ENCODE peak calls at places on chromosomes 6 and 20, in six cellular contexts. One of them, this sample, is unnamed. For H3K4me1, the result is how much of the 10 kb centered on the place peaks cover.

GRCh38 chr20:53606364-53606985 is 12.8 kb upstream of the ZNF217 start:
- DNase-seq in heart right ventricle: no peak
- DNase-seq in heart left ventricle: no peak
- DNase-seq in SJSA1: no peak
- DNase-seq in Peyer's patch: no peak
- DNase-seq in CD4-positive, alpha-beta memory T cell: no peak
- DNase-seq in this sample: no peak

GRCh38 chr6:155224031-155224451 is 39.8 kb upstream of the CLDN20 start:
- DNase-seq in heart left ventricle: no peak
- DNase-seq in SJSA1: peak
- DNase-seq in Peyer's patch: no peak
- DNase-seq in heart right ventricle: no peak
- DNase-seq in CD4-positive, alpha-beta memory T cell: peak
- DNase-seq in this sample: no peak

GRCh38 chr20:9474835-9475413 is 39.5 kb upstream of the LAMP5 start:
- DNase-seq in heart left ventricle: no peak
- DNase-seq in CD4-positive, alpha-beta memory T cell: no peak
- DNase-seq in Peyer's patch: no peak
- DNase-seq in heart right ventricle: no peak
- DNase-seq in SJSA1: no peak
- DNase-seq in this sample: no peak

GRCh38 chr6:76742919-76743318 is 670.5 kb upstream of the IMPG1 start:
- DNase-seq in Peyer's patch: no peak
- DNase-seq in CD4-positive, alpha-beta memory T cell: no peak
- DNase-seq in heart right ventricle: no peak
- DNase-seq in SJSA1: no peak
- DNase-seq in heart left ventricle: no peak
- DNase-seq in this sample: no peak

GRCh38 chr20:47432251-47433210 is 69.2 kb upstream of the NCOA3 start:
- DNase-seq in Peyer's patch: no peak
- DNase-seq in heart left ventricle: no peak
- DNase-seq in SJSA1: no peak
- DNase-seq in CD4-positive, alpha-beta memory T cell: no peak
- DNase-seq in heart right ventricle: no peak
- DNase-seq in this sample: no peak

GRCh38 chr6:49570474-49571079 is 20.1 kb downstream of the C6orf141 start:
- DNase-seq in heart left ventricle: no peak
- DNase-seq in Peyer's patch: no peak
- DNase-seq in heart right ventricle: no peak
- DNase-seq in SJSA1: no peak
- DNase-seq in CD4-positive, alpha-beta memory T cell: no peak
- DNase-seq in this sample: no peak

GRCh38 chr20:46027245-46027853 is 1.7 kb upstream of the SLC12A5 start:
- DNase-seq in CD4-positive, alpha-beta memory T cell: no peak
- DNase-seq in Peyer's patch: no peak
- DNase-seq in heart right ventricle: no peak
- DNase-seq in heart left ventricle: no peak
- DNase-seq in SJSA1: no peak
- DNase-seq in this sample: no peak

GRCh38 chr6:82589509-82590206 is 226.0 kb downstream of the TPBG start:
- DNase-seq in Peyer's patch: no peak
- DNase-seq in CD4-positive, alpha-beta memory T cell: no peak
- DNase-seq in SJSA1: peak
- DNase-seq in heart right ventricle: no peak
- DNase-seq in heart left ventricle: no peak
- DNase-seq in this sample: no peak

GRCh38 chr6:73516712-73517489 is 3.9 kb downstream of the EEF1A1 start:
- DNase-seq in heart right ventricle: no peak
- DNase-seq in CD4-positive, alpha-beta memory T cell: no peak
- DNase-seq in Peyer's patch: no peak
- DNase-seq in SJSA1: peak
- DNase-seq in heart left ventricle: no peak
- DNase-seq in this sample: no peak

GRCh38 chr20:17798601-17799000 is 98.8 kb downstream of the BANF2 start:
- DNase-seq in Peyer's patch: no peak
- DNase-seq in CD4-positive, alpha-beta memory T cell: no peak
- DNase-seq in heart left ventricle: no peak
- DNase-seq in heart right ventricle: no peak
- DNase-seq in SJSA1: no peak
- DNase-seq in this sample: no peak

GRCh38 chr20:49597825-49598395 is 30.0 kb upstream of the PTGIS start:
- DNase-seq in CD4-positive, alpha-beta memory T cell: no peak
- DNase-seq in Peyer's patch: peak
- DNase-seq in heart right ventricle: no peak
- DNase-seq in heart left ventricle: no peak
- DNase-seq in SJSA1: no peak
- DNase-seq in this sample: no peak

GRCh38 chr20:40938020-40938419 is 90.6 kb upstream of the TOP1 start:
- DNase-seq in heart left ventricle: no peak
- DNase-seq in heart right ventricle: no peak
- DNase-seq in SJSA1: no peak
- DNase-seq in Peyer's patch: no peak
- DNase-seq in CD4-positive, alpha-beta memory T cell: no peak
- DNase-seq in this sample: no peak

GRCh38 chr6:79617521-79617941 is 13.6 kb upstream of the SH3BGRL2 start:
- DNase-seq in Peyer's patch: no peak
- DNase-seq in heart right ventricle: no peak
- DNase-seq in CD4-positive, alpha-beta memory T cell: no peak
- DNase-seq in heart left ventricle: no peak
- DNase-seq in SJSA1: no peak
- DNase-seq in this sample: no peak

GRCh38 chr20:57921701-57922482 is 212.1 kb upstream of the PMEPA1 start:
- DNase-seq in heart left ventricle: no peak
- DNase-seq in heart right ventricle: no peak
- DNase-seq in SJSA1: no peak
- DNase-seq in Peyer's patch: no peak
- DNase-seq in CD4-positive, alpha-beta memory T cell: no peak
- DNase-seq in this sample: no peak

GRCh38 chr20:12166053-12166717 is 248.5 kb downstream of the BTBD3 start:
- DNase-seq in SJSA1: no peak
- DNase-seq in heart right ventricle: peak
- DNase-seq in CD4-positive, alpha-beta memory T cell: peak
- DNase-seq in Peyer's patch: peak
- DNase-seq in heart left ventricle: peak
- DNase-seq in this sample: no peak

GRCh38 chr6:166655713-166656265 is 28.7 kb upstream of the RPS6KA2 start:
- DNase-seq in CD4-positive, alpha-beta memory T cell: no peak
- DNase-seq in SJSA1: no peak
- DNase-seq in heart right ventricle: no peak
- DNase-seq in Peyer's patch: no peak
- DNase-seq in heart left ventricle: no peak
- DNase-seq in this sample: no peak

GRCh38 chr6:96743496-96743895 is 93.8 kb downstream of the GPR63 start:
- DNase-seq in Peyer's patch: no peak
- DNase-seq in heart right ventricle: no peak
- DNase-seq in heart left ventricle: no peak
- DNase-seq in SJSA1: no peak
- DNase-seq in CD4-positive, alpha-beta memory T cell: no peak
- DNase-seq in this sample: no peak

GRCh38 chr6:127606131-127606562 is 29.2 kb downstream of the C6orf58 start:
- DNase-seq in Peyer's patch: no peak
- DNase-seq in heart left ventricle: no peak
- DNase-seq in SJSA1: no peak
- DNase-seq in CD4-positive, alpha-beta memory T cell: no peak
- DNase-seq in heart right ventricle: no peak
- DNase-seq in this sample: no peak

GRCh38 chr6:112188906-112189305 is 65.5 kb downstream of the LAMA4 start:
- DNase-seq in CD4-positive, alpha-beta memory T cell: no peak
- DNase-seq in heart left ventricle: no peak
- DNase-seq in SJSA1: no peak
- DNase-seq in heart right ventricle: no peak
- DNase-seq in Peyer's patch: no peak
- DNase-seq in this sample: no peak

DNA sequence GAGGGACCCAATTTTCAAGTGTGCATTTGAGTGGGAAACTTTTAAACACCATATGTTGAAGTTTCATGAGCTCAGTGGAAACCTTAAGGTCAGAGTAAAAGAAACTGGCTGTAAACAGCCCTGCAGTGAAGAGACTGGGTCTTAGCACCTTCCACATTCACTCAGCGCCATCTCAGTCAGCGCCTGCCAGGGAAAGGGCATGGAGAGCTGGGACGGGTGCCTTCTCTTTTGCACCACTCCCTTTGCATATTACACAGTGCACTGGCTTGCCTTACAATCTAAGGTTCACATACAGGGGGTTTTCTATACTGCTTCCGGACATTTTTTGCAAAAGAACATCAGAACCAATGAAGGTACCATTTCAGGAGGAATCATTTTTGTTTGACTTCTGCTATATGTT is 4.5 kb downstream of the TOMM6 start:
- DNase-seq in heart left ventricle: no peak
- DNase-seq in SJSA1: no peak
- DNase-seq in CD4-positive, alpha-beta memory T cell: no peak
- DNase-seq in heart right ventricle: no peak
- DNase-seq in Peyer's patch: no peak
- DNase-seq in this sample: no peak
- H3K4me1 ChIP-seq in heart left ventricle: under half
- H3K4me1 ChIP-seq in SJSA1: under half
- H3K4me1 ChIP-seq in CD4-positive, alpha-beta memory T cell: under half
- H3K4me1 ChIP-seq in heart right ventricle: under half
- H3K4me1 ChIP-seq in Peyer's patch: under half
- H3K4me1 ChIP-seq in this sample: under half

GRCh38 chr6:13429406-13429753 is 58.0 kb downstream of the GFOD1 start:
- DNase-seq in Peyer's patch: no peak
- DNase-seq in heart left ventricle: no peak
- DNase-seq in CD4-positive, alpha-beta memory T cell: no peak
- DNase-seq in SJSA1: no peak
- DNase-seq in heart right ventricle: no peak
- DNase-seq in this sample: no peak

GRCh38 chr6:13431059-13431656 is 56.2 kb downstream of the GFOD1 start:
- DNase-seq in Peyer's patch: no peak
- DNase-seq in heart left ventricle: no peak
- DNase-seq in heart right ventricle: no peak
- DNase-seq in CD4-positive, alpha-beta memory T cell: no peak
- DNase-seq in SJSA1: no peak
- DNase-seq in this sample: no peak

GRCh38 chr6:13427346-13427745 is 60.1 kb downstream of the GFOD1 start:
- DNase-seq in Peyer's patch: no peak
- DNase-seq in CD4-positive, alpha-beta memory T cell: no peak
- DNase-seq in SJSA1: no peak
- DNase-seq in heart right ventricle: no peak
- DNase-seq in heart left ventricle: no peak
- DNase-seq in this sample: no peak

GRCh38 chr6:13427838-13428527 is 59.4 kb downstream of the GFOD1 start:
- DNase-seq in CD4-positive, alpha-beta memory T cell: peak
- DNase-seq in SJSA1: no peak
- DNase-seq in heart right ventricle: no peak
- DNase-seq in Peyer's patch: no peak
- DNase-seq in heart left ventricle: no peak
- DNase-seq in this sample: no peak

DNA sequence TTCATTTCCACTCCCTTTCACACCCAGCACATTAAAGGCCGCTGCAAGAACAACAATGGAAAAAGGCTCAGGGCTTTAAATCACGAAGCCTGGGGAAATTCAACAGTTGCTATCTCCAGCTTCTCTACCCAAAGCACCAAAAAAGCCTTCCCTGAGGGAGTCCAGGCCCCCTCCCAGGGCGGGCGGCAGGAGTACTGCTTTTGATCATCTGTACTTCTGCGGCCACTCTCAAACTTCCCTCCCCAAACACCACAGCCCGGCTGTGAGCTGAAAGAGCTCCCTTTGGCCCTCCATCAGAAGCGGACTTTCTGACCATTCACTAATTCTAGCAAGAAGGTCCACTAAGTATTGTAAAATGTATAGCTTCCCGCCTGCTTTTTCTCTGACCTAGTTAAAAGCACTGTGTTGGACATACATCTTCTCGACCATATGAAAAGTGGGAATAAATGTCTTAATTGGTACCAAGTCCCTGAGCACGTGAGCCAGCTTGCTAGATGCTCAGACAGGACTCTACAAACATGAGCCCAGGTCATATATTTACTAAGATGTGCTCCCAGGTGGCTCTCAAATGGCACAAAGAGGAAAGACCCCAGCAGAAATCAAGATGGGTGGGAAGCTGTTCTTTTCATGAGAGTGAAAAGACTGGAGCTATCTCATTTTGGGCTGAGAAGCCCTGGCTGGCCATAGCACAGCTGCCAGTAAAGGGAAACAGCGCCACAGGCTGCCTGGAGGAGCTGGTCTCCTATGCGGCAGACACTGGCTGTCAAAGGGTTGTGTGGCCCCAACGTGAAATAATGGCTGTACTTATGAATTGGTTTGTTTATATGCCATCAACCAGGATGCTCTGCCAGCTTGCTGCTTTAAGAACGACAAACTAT is 58.6 kb downstream of the GFOD1 start:
- DNase-seq in CD4-positive, alpha-beta memory T cell: no peak
- DNase-seq in Peyer's patch: no peak
- DNase-seq in heart left ventricle: no peak
- DNase-seq in heart right ventricle: no peak
- DNase-seq in SJSA1: no peak
- DNase-seq in this sample: no peak
- H3K4me1 ChIP-seq in CD4-positive, alpha-beta memory T cell: under half
- H3K4me1 ChIP-seq in Peyer's patch: under half
- H3K4me1 ChIP-seq in heart left ventricle: half or more
- H3K4me1 ChIP-seq in heart right ventricle: half or more
- H3K4me1 ChIP-seq in SJSA1: under half
- H3K4me1 ChIP-seq in this sample: under half

DNA sequence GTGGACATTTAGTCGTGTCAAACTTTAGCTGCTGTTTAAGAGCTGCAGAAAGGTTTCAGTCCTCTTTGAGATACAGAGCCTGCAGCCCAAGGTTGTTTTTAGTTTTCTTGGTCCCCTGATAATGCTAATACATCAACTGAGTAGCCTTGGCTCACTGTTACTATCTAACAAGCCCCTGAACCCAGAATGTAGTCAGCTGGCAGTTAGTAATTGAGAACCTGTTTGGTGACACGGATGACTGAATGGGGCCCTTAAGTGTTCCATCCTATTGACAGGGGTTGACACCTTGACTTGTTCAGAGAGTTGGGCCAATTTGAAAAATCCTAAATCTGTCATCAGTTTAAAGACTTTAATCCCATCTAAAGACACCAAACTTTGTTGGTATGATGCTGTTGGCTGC is 2.8 kb downstream of the RTN4IP1 start:
- DNase-seq in Peyer's patch: no peak
- DNase-seq in SJSA1: no peak
- DNase-seq in CD4-positive, alpha-beta memory T cell: no peak
- DNase-seq in heart right ventricle: no peak
- DNase-seq in heart left ventricle: no peak
- DNase-seq in this sample: no peak
- H3K4me1 ChIP-seq in Peyer's patch: under half
- H3K4me1 ChIP-seq in SJSA1: under half
- H3K4me1 ChIP-seq in CD4-positive, alpha-beta memory T cell: under half
- H3K4me1 ChIP-seq in heart right ventricle: under half
- H3K4me1 ChIP-seq in heart left ventricle: under half
- H3K4me1 ChIP-seq in this sample: under half

GRCh38 chr6:15299430-15300131 is 53.7 kb downstream of the JARID2 start:
- DNase-seq in heart left ventricle: peak
- DNase-seq in CD4-positive, alpha-beta memory T cell: peak
- DNase-seq in heart right ventricle: peak
- DNase-seq in SJSA1: no peak
- DNase-seq in Peyer's patch: no peak
- DNase-seq in this sample: no peak
- H3K4me1 ChIP-seq in heart left ventricle: half or more
- H3K4me1 ChIP-seq in CD4-positive, alpha-beta memory T cell: half or more
- H3K4me1 ChIP-seq in heart right ventricle: under half
- H3K4me1 ChIP-seq in SJSA1: under half
- H3K4me1 ChIP-seq in Peyer's patch: under half
- H3K4me1 ChIP-seq in this sample: half or more

GRCh38 chr20:13494019-13494418 is 144.7 kb downstream of the TASP1 start:
- DNase-seq in heart left ventricle: no peak
- DNase-seq in SJSA1: no peak
- DNase-seq in heart right ventricle: no peak
- DNase-seq in Peyer's patch: no peak
- DNase-seq in CD4-positive, alpha-beta memory T cell: no peak
- DNase-seq in this sample: no peak
- H3K4me1 ChIP-seq in heart left ventricle: under half
- H3K4me1 ChIP-seq in SJSA1: under half
- H3K4me1 ChIP-seq in heart right ventricle: under half
- H3K4me1 ChIP-seq in Peyer's patch: under half
- H3K4me1 ChIP-seq in CD4-positive, alpha-beta memory T cell: under half
- H3K4me1 ChIP-seq in this sample: under half

This sample was measured in tibial nerve.